ENCODE peak calls at places on chromosomes 7 and 10, in nine cellular contexts. W is testis; U is heart right ventricle; I is CD8-positive, alpha-beta memory T cell; O is neural progenitor cell; H is heart left ventricle; R is adrenal gland; F is WERI-Rb-1; Y is aorta. K is an unnamed sample.

GRCh38 chr10:122780391-122780790 is 65.3 kb downstream of the CUZD1 start:
- DNase-seq in W (no peak), U (no peak), I (no peak), O (no peak), H (no peak), R (no peak), F (no peak), Y (no peak), K (no peak)

GRCh38 chr7:25288536-25289283 is 60.4 kb upstream of the NPVF start:
- DNase-seq in W (no peak), U (no peak), I (no peak), O (no peak), H (no peak), R (no peak), F (no peak), Y (no peak), K (no peak)

GRCh38 chr10:117991701-117992100 is 55.0 kb downstream of the RAB11FIP2 start:
- DNase-seq in W (no peak), U (no peak), I (no peak), O (no peak), H (no peak), R (no peak), F (no peak), Y (no peak), K (no peak)

GRCh38 chr10:89426230-89426868 is 12.0 kb downstream of the IFIT5 start:
- DNase-seq in W (no peak), U (no peak), I (no peak), O (peak; percentile 60), H (no peak), R (no peak), F (no peak), Y (no peak), K (no peak)

GRCh38 chr10:109958059-109958458 is 34.7 kb upstream of the XPNPEP1 start:
- DNase-seq in W (no peak), U (no peak), I (no peak), O (no peak), H (no peak), R (no peak), F (no peak), Y (no peak), K (no peak)

GRCh38 chr7:131183611-131184119 is 144.0 kb upstream of the MKLN1 start:
- DNase-seq in W (no peak), U (no peak), I (no peak), O (no peak), H (no peak), R (no peak), F (no peak), Y (no peak), K (no peak)

GRCh38 chr7:142482899-142483658 is 225.2 kb upstream of the PRSS58 start:
- DNase-seq in W (peak; percentile 71), U (no peak), I (no peak), O (peak; percentile 67), H (no peak), R (peak; percentile 61), F (peak; percentile 76), Y (no peak), K (peak; percentile 79)

GRCh38 chr7:7479275-7479674 is 56.4 kb downstream of the COL28A1 start:
- DNase-seq in W (no peak), U (no peak), I (no peak), O (no peak), H (no peak), R (no peak), F (no peak), Y (no peak), K (no peak)

GRCh38 chr7:72298912-72299311 is 113.2 kb downstream of the CALN1 start:
- DNase-seq in W (no peak), U (no peak), I (no peak), O (no peak), H (no peak), R (no peak), F (no peak), Y (no peak), K (no peak)

GRCh38 chr7:98802088-98802780 is 67.6 kb downstream of the TMEM130 start:
- DNase-seq in W (no peak), U (peak; percentile 11), I (no peak), O (peak; percentile 68), H (peak; percentile 78), R (peak; percentile 67), F (no peak), Y (peak; percentile 91), K (peak; percentile 60)

GRCh38 chr10:23047201-23048050 is 48.0 kb upstream of the MSRB2 start:
- DNase-seq in W (no peak), U (no peak), I (no peak), O (no peak), H (no peak), R (no peak), F (no peak), Y (no peak), K (no peak)

GRCh38 chr10:13414137-13414536 is 66.0 kb upstream of the SEPHS1 start:
- DNase-seq in W (no peak), U (no peak), I (no peak), O (no peak), H (no peak), R (no peak), F (no peak), Y (no peak), K (no peak)

GRCh38 chr7:13908667-13909382 is 80.6 kb downstream of the ETV1 start:
- DNase-seq in W (no peak), U (no peak), I (no peak), O (peak; percentile 38), H (no peak), R (no peak), F (no peak), Y (no peak), K (no peak)

GRCh38 chr7:87027900-87028299 is 31.6 kb downstream of the ELAPOR2 start:
- DNase-seq in W (no peak), U (no peak), I (no peak), O (no peak), H (no peak), R (no peak), F (no peak), Y (no peak), K (no peak)

GRCh38 chr7:18815261-18815840 is 302.1 kb downstream of the TWIST1 start:
- DNase-seq in W (no peak), U (no peak), I (no peak), O (no peak), H (no peak), R (no peak), F (no peak), Y (no peak), K (no peak)

GRCh38 chr10:116538992-116539391 is 6.7 kb upstream of the PNLIP start:
- DNase-seq in W (no peak), U (no peak), I (no peak), O (no peak), H (no peak), R (no peak), F (no peak), Y (no peak), K (no peak)

GRCh38 chr7:132211971-132212370 is 364.3 kb downstream of the PLXNA4 start:
- DNase-seq in W (no peak), U (no peak), I (no peak), O (no peak), H (no peak), R (no peak), F (no peak), Y (no peak), K (no peak)

GRCh38 chr10:77939561-77940001 is 13.0 kb upstream of the DLG5 start:
- DNase-seq in W (peak; percentile 82), U (no peak), I (no peak), O (peak; percentile 34), H (peak; percentile 37), R (peak; percentile 62), F (no peak), Y (no peak), K (peak; percentile 49)

GRCh38 chr7:22694597-22695207 is 32.3 kb upstream of the IL6 start:
- DNase-seq in W (no peak), U (no peak), I (no peak), O (no peak), H (no peak), R (no peak), F (no peak), Y (no peak), K (no peak)

DNA sequence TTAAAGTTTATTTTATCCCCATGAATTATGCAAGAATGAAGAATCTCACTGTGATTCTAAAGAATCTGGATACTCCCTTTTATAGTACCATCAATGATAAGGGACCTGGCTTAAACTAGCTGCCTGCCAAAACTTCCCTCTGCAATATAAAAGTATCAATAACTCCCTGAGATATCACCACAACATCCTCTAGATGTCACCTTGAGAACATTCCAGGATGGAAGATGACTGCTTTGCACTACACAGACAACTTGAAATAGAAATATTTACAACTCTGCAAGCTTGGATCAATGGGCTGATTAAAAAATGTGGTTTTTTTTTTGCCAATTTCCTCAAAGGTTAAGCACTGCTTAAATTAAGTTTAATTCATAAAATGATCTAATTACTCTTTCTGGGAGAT is 142.0 kb downstream of the SLC25A13 start:
- DNase-seq in W (no peak), U (no peak), I (no peak), O (no peak), H (no peak), R (no peak), F (no peak), Y (no peak), K (no peak)
- H3K36me3 ChIP-seq in W (no peaks in the 10 kb centered on the region), U (peaks cover 11% of the 10 kb centered on the region), I (no peaks in the 10 kb centered on the region), O (peaks cover 5% of the 10 kb centered on the region), H (peaks cover 56% of the 10 kb centered on the region), R (peaks cover 14% of the 10 kb centered on the region), F (peaks cover 18% of the 10 kb centered on the region), Y (peaks cover 6% of the 10 kb centered on the region), K (peaks cover 93% of the 10 kb centered on the region)

GRCh38 chr7:48090095-48090805 is 1.2 kb downstream of the UPP1 start:
- DNase-seq in W (peak; percentile 59), U (peak; percentile 45), I (no peak), O (peak; percentile 83), H (peak; percentile 62), R (peak; percentile 95), F (no peak), Y (peak; percentile 82), K (peak; percentile 73)
- H3K36me3 ChIP-seq in W (no peaks in the 10 kb centered on the region), U (no peaks in the 10 kb centered on the region), I (peaks cover 23% of the 10 kb centered on the region), O (no peaks in the 10 kb centered on the region), H (peaks cover 42% of the 10 kb centered on the region), R (peaks cover 31% of the 10 kb centered on the region), F (peaks cover 3% of the 10 kb centered on the region), Y (no peaks in the 10 kb centered on the region), K (no peaks in the 10 kb centered on the region)

GRCh38 chr7:5647816-5648215 is 133.6 kb downstream of the RNF216 start:
- DNase-seq in W (no peak), U (no peak), I (no peak), O (no peak), H (no peak), R (no peak), F (no peak), Y (no peak), K (no peak)
- H3K36me3 ChIP-seq in W (no peaks in the 10 kb centered on the region), U (no peaks in the 10 kb centered on the region), I (peaks cover 19% of the 10 kb centered on the region), O (no peaks in the 10 kb centered on the region), H (peaks cover 89% of the 10 kb centered on the region), R (peaks cover 34% of the 10 kb centered on the region), F (peaks cover 41% of the 10 kb centered on the region), Y (peaks cover 7% of the 10 kb centered on the region), K (no peaks in the 10 kb centered on the region)

DNA sequence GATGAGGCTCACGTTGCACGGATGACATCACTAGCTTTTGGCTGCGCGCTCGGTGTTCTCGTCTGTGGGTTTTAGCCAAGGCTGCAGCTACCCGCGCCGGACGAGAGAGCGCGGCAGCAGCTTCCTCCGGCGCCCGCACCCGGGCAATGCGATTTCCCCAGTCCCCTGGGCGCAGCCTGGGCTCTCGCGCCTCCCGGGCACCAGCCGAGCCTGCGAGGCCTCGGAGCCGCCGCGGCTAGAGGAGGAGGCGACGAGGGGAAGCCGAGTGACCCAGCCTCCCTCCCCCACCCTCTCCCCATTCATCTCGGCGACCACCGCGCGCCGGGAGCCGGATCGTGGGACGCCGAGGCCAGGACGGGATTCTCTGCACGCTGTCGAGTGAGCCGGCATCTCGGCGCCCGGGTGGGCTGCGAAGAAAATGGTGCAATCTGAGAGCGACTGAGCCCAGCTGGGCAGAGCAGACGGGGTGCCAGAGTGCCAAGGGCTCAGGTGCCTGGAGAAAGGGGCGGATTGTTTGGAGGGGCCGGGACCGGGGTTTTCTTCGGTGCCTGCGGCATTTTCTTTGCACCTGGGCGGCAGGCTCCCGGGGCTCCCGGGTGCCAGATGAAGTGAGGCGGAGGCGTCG is 1.2 kb upstream of the TMEM178B start:
- DNase-seq in W (peak; percentile 81), U (peak; percentile 51), I (no peak), O (peak; percentile 75), H (peak; percentile 69), R (peak; percentile 91), F (peak; percentile 53), Y (peak; percentile 79), K (peak; percentile 73)
- H3K36me3 ChIP-seq in W (no peaks in the 10 kb centered on the region), U (no peaks in the 10 kb centered on the region), I (no peaks in the 10 kb centered on the region), O (no peaks in the 10 kb centered on the region), H (no peaks in the 10 kb centered on the region), R (no peaks in the 10 kb centered on the region), F (no peaks in the 10 kb centered on the region), Y (no peaks in the 10 kb centered on the region), K (no peaks in the 10 kb centered on the region)